ENCODE peak calls at places on chromosomes 12 and 14, in nine cellular contexts. I is prostate gland, K is type B pancreatic cell, Z is HAP-1, W is fibroblast of lung, R is left kidney, H is posterior cingulate gyrus, F is foreskin melanocyte, Q is H54. Y is an unnamed sample.

GRCh38 chr12:66482880-66483279 is 180.6 kb downstream of the HELB start:
- DNase-seq in I (no peak), K (no peak), Z (no peak), W (no peak), R (no peak), H (no peak), F (no peak), Q (no peak), Y (no peak)

GRCh38 chr12:99111600-99111999 is 466.5 kb downstream of the APAF1 start:
- DNase-seq in I (no peak), K (no peak), Z (no peak), W (no peak), R (peak), H (no peak), F (no peak), Q (no peak), Y (no peak)

GRCh38 chr14:103748539-103748867 is 32.9 kb downstream of the ZFYVE21 start:
- DNase-seq in I (no peak), K (peak), Z (no peak), W (no peak), R (no peak), H (no peak), F (no peak), Q (no peak), Y (peak)

GRCh38 chr12:1533205-1533601 is 61.2 kb downstream of the FBXL14 start:
- DNase-seq in I (no peak), K (no peak), Z (no peak), W (no peak), R (no peak), H (no peak), F (no peak), Q (no peak), Y (peak)

GRCh38 chr14:68734231-68734732 is 58.6 kb downstream of the ZFP36L1 start:
- DNase-seq in I (no peak), K (no peak), Z (no peak), W (no peak), R (no peak), H (no peak), F (no peak), Q (no peak), Y (peak)

GRCh38 chr12:110704750-110705149 is 15.8 kb upstream of the HVCN1 start:
- DNase-seq in I (peak), K (no peak), Z (no peak), W (no peak), R (peak), H (no peak), F (no peak), Q (no peak), Y (no peak)

GRCh38 chr14:104845834-104846441 is 19.1 kb upstream of the CEP170B start:
- DNase-seq in I (no peak), K (no peak), Z (no peak), W (no peak), R (no peak), H (no peak), F (no peak), Q (no peak), Y (no peak)

GRCh38 chr14:96781371-96781770 is 15.8 kb upstream of the VRK1 start:
- DNase-seq in I (no peak), K (no peak), Z (no peak), W (no peak), R (no peak), H (no peak), F (no peak), Q (no peak), Y (no peak)

GRCh38 chr14:30194769-30195168 is 267.1 kb upstream of the PRKD1 start:
- DNase-seq in I (no peak), K (no peak), Z (no peak), W (peak), R (no peak), H (no peak), F (no peak), Q (no peak), Y (no peak)

GRCh38 chr14:75794615-75795038 is 133.6 kb downstream of the TTLL5 start:
- DNase-seq in I (no peak), K (no peak), Z (no peak), W (peak), R (peak), H (no peak), F (peak), Q (no peak), Y (no peak)

GRCh38 chr14:75279739-75280447 is 1.3 kb downstream of the FOS start:
- DNase-seq in I (no peak), K (no peak), Z (peak), W (peak), R (peak), H (no peak), F (no peak), Q (no peak), Y (peak)

GRCh38 chr12:5512585-5512970 is 80.7 kb downstream of the NTF3 start:
- DNase-seq in I (no peak), K (no peak), Z (no peak), W (no peak), R (peak), H (no peak), F (no peak), Q (no peak), Y (no peak)

GRCh38 chr14:67127174-67127573 is 62.1 kb upstream of the GARIN2 start:
- DNase-seq in I (no peak), K (no peak), Z (no peak), W (no peak), R (no peak), H (no peak), F (no peak), Q (no peak), Y (no peak)

GRCh38 chr12:26017484-26018211 is 59.2 kb downstream of the RASSF8 start:
- DNase-seq in I (no peak), K (no peak), Z (peak), W (peak), R (peak), H (no peak), F (peak), Q (no peak), Y (no peak)

GRCh38 chr12:86683568-86683991 is 427.4 kb upstream of the MGAT4C start:
- DNase-seq in I (no peak), K (no peak), Z (no peak), W (peak), R (no peak), H (no peak), F (no peak), Q (no peak), Y (no peak)

GRCh38 chr12:92827836-92828431 is 101.2 kb downstream of the EEA1 start:
- DNase-seq in I (no peak), K (no peak), Z (peak), W (peak), R (peak), H (no peak), F (peak), Q (peak), Y (no peak)

GRCh38 chr12:13000935-13001724 is 1.1 kb upstream of the HEBP1 start:
- DNase-seq in I (peak), K (peak), Z (peak), W (peak), R (peak), H (peak), F (peak), Q (peak), Y (no peak)

GRCh38 chr14:95808371-95808770 is 68.3 kb upstream of the TUNAR start:
- DNase-seq in I (no peak), K (peak), Z (no peak), W (no peak), R (no peak), H (no peak), F (no peak), Q (no peak), Y (no peak)

GRCh38 chr14:94543450-94544123 is 17.7 kb upstream of the SERPINA4 start:
- DNase-seq in I (peak), K (no peak), Z (no peak), W (no peak), R (no peak), H (no peak), F (no peak), Q (no peak), Y (no peak)

GRCh38 chr12:27549801-27550652 is 26.0 kb downstream of the PPFIBP1 start:
- DNase-seq in I (peak), K (no peak), Z (peak), W (peak), R (peak), H (no peak), F (peak), Q (peak), Y (no peak)

GRCh38 chr12:62813031-62813829 is 121.7 kb downstream of the PPM1H start:
- DNase-seq in I (peak), K (no peak), Z (peak), W (peak), R (peak), H (peak), F (peak), Q (no peak), Y (no peak)

GRCh38 chr14:100317897-100318808 is 5.0 kb upstream of the SLC25A47 start:
- DNase-seq in I (peak), K (no peak), Z (peak), W (peak), R (peak), H (peak), F (no peak), Q (no peak), Y (no peak)

GRCh38 chr12:82383930-82384513 is 25.7 kb downstream of the METTL25 start:
- DNase-seq in I (no peak), K (no peak), Z (no peak), W (peak), R (peak), H (no peak), F (peak), Q (no peak), Y (no peak)

GRCh38 chr12:65867428-65867827 is 43.1 kb downstream of the HMGA2 start:
- DNase-seq in I (no peak), K (no peak), Z (no peak), W (peak), R (no peak), H (no peak), F (no peak), Q (no peak), Y (no peak)

GRCh38 chr14:75411194-75411552 is 16.6 kb upstream of the JDP2 start:
- DNase-seq in I (no peak), K (no peak), Z (no peak), W (no peak), R (peak), H (no peak), F (no peak), Q (no peak), Y (no peak)

GRCh38 chr12:45774508-45775162 is 45.1 kb downstream of the ARID2 start:
- DNase-seq in I (no peak), K (no peak), Z (no peak), W (no peak), R (no peak), H (no peak), F (no peak), Q (no peak), Y (no peak)

GRCh38 chr12:106106892-106107291 is 31.9 kb downstream of the NUAK1 start:
- DNase-seq in I (peak), K (no peak), Z (peak), W (no peak), R (peak), H (no peak), F (no peak), Q (no peak), Y (no peak)

GRCh38 chr12:132657004-132657727 is 30.0 kb downstream of the POLE start:
- DNase-seq in I (no peak), K (no peak), Z (no peak), W (no peak), R (no peak), H (no peak), F (no peak), Q (no peak), Y (no peak)

GRCh38 chr12:119178544-119179334 is at the start of gene HSPB8:
- DNase-seq in I (peak), K (no peak), Z (peak), W (peak), R (peak), H (peak), F (no peak), Q (peak), Y (peak)

GRCh38 chr12:62963642-62964041 is 28.7 kb upstream of the PPM1H start:
- DNase-seq in I (no peak), K (no peak), Z (no peak), W (no peak), R (no peak), H (no peak), F (no peak), Q (no peak), Y (no peak)

GRCh38 chr12:93819048-93819491 is 141.9 kb downstream of the CRADD start:
- DNase-seq in I (peak), K (no peak), Z (no peak), W (peak), R (peak), H (peak), F (peak), Q (no peak), Y (no peak)

GRCh38 chr12:127516467-127516866 is 750.5 kb upstream of the TMEM132C start:
- DNase-seq in I (no peak), K (no peak), Z (no peak), W (no peak), R (no peak), H (no peak), F (no peak), Q (no peak), Y (no peak)

Y was measured in mesenteric fat pad.